ENCODE peak calls at places on chromosomes 6 and 20, in nine cellular contexts. L is HTR-8/SVneo; G is T-helper 2 cell; K is activated naive CD8-positive, alpha-beta T cell treated with anti-CD3 and anti-CD28 coated beads, Interleukin-2, amount 50 U/mL, for 24 hours; U is SK-MEL-5; V is uterus; H is kidney; R is activated CD8-positive, alpha-beta memory T cell treated with anti-CD3 and anti-CD28 coated beads, Interleukin-2, amount 50 U/mL, for 4 hours; Z is fibroblast of lung. J is an unnamed sample.

GRCh38 chr6:160933256-160933655 is 58.3 kb upstream of the MAP3K4 start:
- DNase-seq in L (no peak), G (no peak), K (no peak), U (no peak), V (no peak), H (no peak), R (no peak), Z (no peak), J (no peak)

GRCh38 chr20:58330692-58331091 is 21.2 kb downstream of the RAB22A start:
- DNase-seq in L (no peak), G (no peak), K (no peak), U (no peak), V (peak; percentile 29), H (no peak), R (no peak), Z (no peak), J (no peak)

GRCh38 chr6:133945158-133945557 is 7.9 kb upstream of the TBPL1 start:
- DNase-seq in L (no peak), G (no peak), K (no peak), U (peak; percentile 11), V (no peak), H (no peak), R (no peak), Z (no peak), J (no peak)

GRCh38 chr6:75691012-75691411 is 58.0 kb upstream of the MYO6 start:
- DNase-seq in L (no peak), G (no peak), K (no peak), U (no peak), V (no peak), H (no peak), R (no peak), Z (peak; percentile 22), J (no peak)

GRCh38 chr6:165843121-165843520 is 180.1 kb upstream of the PDE10A start:
- DNase-seq in L (no peak), G (no peak), K (no peak), U (no peak), V (no peak), H (no peak), R (no peak), Z (no peak), J (no peak)

GRCh38 chr6:163596174-163596573 is 181.7 kb downstream of the QKI start:
- DNase-seq in L (no peak), G (no peak), K (no peak), U (no peak), V (no peak), H (no peak), R (no peak), Z (no peak), J (no peak)

GRCh38 chr6:116313377-116313776 is 33.6 kb upstream of the TSPYL1 start:
- DNase-seq in L (no peak), G (no peak), K (no peak), U (no peak), V (no peak), H (no peak), R (no peak), Z (peak; percentile 58), J (no peak)

GRCh38 chr6:170056329-170056728 is 234.5 kb downstream of the DLL1 start:
- DNase-seq in L (no peak), G (no peak), K (no peak), U (no peak), V (peak; percentile 7), H (peak; percentile 46), R (no peak), Z (no peak), J (no peak)

GRCh38 chr6:132466952-132467351 is 46.0 kb downstream of the STX7 start:
- DNase-seq in L (no peak), G (no peak), K (no peak), U (no peak), V (peak; percentile 26), H (no peak), R (no peak), Z (peak; percentile 71), J (no peak)

GRCh38 chr6:156793224-156793623 is 16.0 kb downstream of the ARID1B start:
- DNase-seq in L (no peak), G (no peak), K (no peak), U (no peak), V (no peak), H (no peak), R (no peak), Z (no peak), J (no peak)

GRCh38 chr20:3093861-3094361 is 9.4 kb upstream of the AVP start:
- DNase-seq in L (no peak), G (no peak), K (no peak), U (no peak), V (no peak), H (peak; percentile 64), R (peak; percentile 20), Z (no peak), J (no peak)

GRCh38 chr6:77463308-77463880 is at the start of gene HTR1B:
- DNase-seq in L (no peak), G (no peak), K (no peak), U (no peak), V (no peak), H (no peak), R (no peak), Z (peak; percentile 42), J (peak; percentile 61)

GRCh38 chr6:166005401-166005845 is 162.2 kb downstream of the TBXT start:
- DNase-seq in L (no peak), G (no peak), K (no peak), U (peak; percentile 72), V (peak; percentile 74), H (peak; percentile 83), R (no peak), Z (peak; percentile 74), J (peak; percentile 73)

GRCh38 chr20:61919239-61919638 is 146.4 kb downstream of the TAF4 start:
- DNase-seq in L (no peak), G (no peak), K (no peak), U (no peak), V (no peak), H (no peak), R (no peak), Z (no peak), J (no peak)

GRCh38 chr20:44946266-44946852 is 13.8 kb downstream of the TOMM34 start:
- DNase-seq in L (no peak), G (no peak), K (no peak), U (no peak), V (no peak), H (no peak), R (no peak), Z (no peak), J (no peak)

GRCh38 chr20:49405062-49405683 is 77.3 kb downstream of the KCNB1 start:
- DNase-seq in L (no peak), G (no peak), K (no peak), U (no peak), V (no peak), H (no peak), R (no peak), Z (no peak), J (no peak)

GRCh38 chr6:26553739-26554668 is 15.8 kb downstream of the HMGN4 start:
- DNase-seq in L (no peak), G (peak; percentile 71), K (peak; percentile 82), U (peak; percentile 94), V (peak; percentile 82), H (peak; percentile 87), R (peak; percentile 79), Z (peak; percentile 91), J (peak; percentile 86)

GRCh38 chr6:79544939-79545450 is 7.8 kb upstream of the LCA5 start:
- DNase-seq in L (peak; percentile 83), G (no peak), K (no peak), U (peak; percentile 96), V (peak; percentile 74), H (peak; percentile 81), R (no peak), Z (peak; percentile 100), J (peak; percentile 97)

GRCh38 chr6:44270526-44271405 is 516 bp downstream of the TMEM151B start:
- DNase-seq in L (no peak), G (no peak), K (no peak), U (no peak), V (no peak), H (no peak), R (no peak), Z (no peak), J (peak; percentile 35)

GRCh38 chr20:47276856-47277541 is 79.5 kb downstream of the ZMYND8 start:
- DNase-seq in L (no peak), G (no peak), K (no peak), U (no peak), V (peak; percentile 67), H (peak; percentile 88), R (no peak), Z (peak; percentile 87), J (peak; percentile 86)

GRCh38 chr6:52155791-52156576 is 30.2 kb upstream of the IL17A start:
- DNase-seq in L (peak; percentile 29), G (no peak), K (peak; percentile 20), U (peak; percentile 20), V (no peak), H (no peak), R (no peak), Z (peak; percentile 12), J (peak; percentile 5)

GRCh38 chr6:105986998-105987397 is 99.1 kb upstream of the PRDM1 start:
- DNase-seq in L (no peak), G (no peak), K (no peak), U (no peak), V (no peak), H (no peak), R (no peak), Z (peak; percentile 12), J (peak; percentile 9)

GRCh38 chr6:89930789-89931188 is 36.5 kb downstream of the GJA10 start:
- DNase-seq in L (no peak), G (no peak), K (no peak), U (no peak), V (no peak), H (no peak), R (no peak), Z (no peak), J (no peak)

GRCh38 chr6:11459002-11459658 is 78.4 kb upstream of the TMEM170B start:
- DNase-seq in L (no peak), G (no peak), K (no peak), U (no peak), V (no peak), H (no peak), R (no peak), Z (no peak), J (no peak)

GRCh38 chr6:16665992-16666391 is 95.3 kb downstream of the ATXN1 start:
- DNase-seq in L (no peak), G (no peak), K (no peak), U (no peak), V (no peak), H (no peak), R (no peak), Z (no peak), J (no peak)

GRCh38 chr6:145699462-145699861 is 35.9 kb downstream of the EPM2A start:
- DNase-seq in L (peak; percentile 25), G (no peak), K (no peak), U (no peak), V (no peak), H (no peak), R (no peak), Z (peak; percentile 82), J (peak; percentile 24)

GRCh38 chr6:170510631-170511030 is 42.5 kb downstream of the PSMB1 start:
- DNase-seq in L (no peak), G (no peak), K (no peak), U (no peak), V (no peak), H (no peak), R (no peak), Z (no peak), J (no peak)

GRCh38 chr6:84774174-84775158 is 10.1 kb upstream of the TBX18 start:
- DNase-seq in L (peak; percentile 51), G (no peak), K (peak; percentile 34), U (peak; percentile 7), V (no peak), H (peak; percentile 72), R (no peak), Z (no peak), J (peak; percentile 78)

GRCh38 chr20:35821807-35822242 is 50.0 kb downstream of the PHF20 start:
- DNase-seq in L (peak; percentile 85), G (no peak), K (no peak), U (no peak), V (no peak), H (no peak), R (no peak), Z (peak; percentile 92), J (peak; percentile 69)

GRCh38 chr6:35052694-35053565 is 88.2 kb downstream of the TCP11 start:
- DNase-seq in L (no peak), G (no peak), K (no peak), U (peak; percentile 31), V (no peak), H (no peak), R (no peak), Z (peak; percentile 36), J (peak; percentile 15)

GRCh38 chr6:26199057-26199772 is 112.0 kb downstream of the HFE start:
- DNase-seq in L (peak; percentile 81), G (peak; percentile 31), K (peak; percentile 73), U (peak; percentile 99), V (peak; percentile 62), H (peak; percentile 93), R (peak; percentile 55), Z (peak; percentile 95), J (peak; percentile 92)

J was measured in astrocyte of the hippocampus.